ENCODE peak calls at places on chromosome 18, in eight cellular contexts. One of them, this sample, is unnamed.

GRCh38 chr18:77065221-77065981 is 67.2 kb downstream of the MBP start:
- DNase-seq in ACHN: peak; percentile 41
- DNase-seq in stimulated activated CD4-positive, alpha-beta T cell treated with anti-CD3 and anti-CD28 coated beads, TNF-alpha, amount 100 ng/mL, for 4 hours: no peak
- DNase-seq in kidney epithelial cell: no peak
- DNase-seq in cardiac muscle cell: peak; percentile 97
- DNase-seq in NCI-H2081: no peak
- DNase-seq in mucosa of gallbladder: peak; percentile 51
- DNase-seq in tibial artery: no peak
- DNase-seq in this sample: peak; percentile 62

GRCh38 chr18:68723539-68723938 is 8.6 kb upstream of the TMX3 start:
- DNase-seq in ACHN: no peak
- DNase-seq in stimulated activated CD4-positive, alpha-beta T cell treated with anti-CD3 and anti-CD28 coated beads, TNF-alpha, amount 100 ng/mL, for 4 hours: no peak
- DNase-seq in kidney epithelial cell: no peak
- DNase-seq in cardiac muscle cell: peak; percentile 31
- DNase-seq in NCI-H2081: no peak
- DNase-seq in mucosa of gallbladder: no peak
- DNase-seq in tibial artery: no peak
- DNase-seq in this sample: no peak

GRCh38 chr18:50289103-50289433 is 1.6 kb upstream of the CXXC1 start:
- DNase-seq in ACHN: no peak
- DNase-seq in stimulated activated CD4-positive, alpha-beta T cell treated with anti-CD3 and anti-CD28 coated beads, TNF-alpha, amount 100 ng/mL, for 4 hours: no peak
- DNase-seq in kidney epithelial cell: no peak
- DNase-seq in cardiac muscle cell: no peak
- DNase-seq in NCI-H2081: no peak
- DNase-seq in mucosa of gallbladder: no peak
- DNase-seq in tibial artery: no peak
- DNase-seq in this sample: no peak

GRCh38 chr18:33755918-33756590 is 178.0 kb downstream of the ASXL3 start:
- DNase-seq in ACHN: peak; percentile 51
- DNase-seq in stimulated activated CD4-positive, alpha-beta T cell treated with anti-CD3 and anti-CD28 coated beads, TNF-alpha, amount 100 ng/mL, for 4 hours: no peak
- DNase-seq in kidney epithelial cell: peak; percentile 42
- DNase-seq in cardiac muscle cell: peak; percentile 57
- DNase-seq in NCI-H2081: no peak
- DNase-seq in mucosa of gallbladder: peak; percentile 21
- DNase-seq in tibial artery: no peak
- DNase-seq in this sample: no peak

GRCh38 chr18:74861154-74861553 is 263.5 kb downstream of the ZNF407 start:
- DNase-seq in ACHN: no peak
- DNase-seq in stimulated activated CD4-positive, alpha-beta T cell treated with anti-CD3 and anti-CD28 coated beads, TNF-alpha, amount 100 ng/mL, for 4 hours: no peak
- DNase-seq in kidney epithelial cell: no peak
- DNase-seq in cardiac muscle cell: peak; percentile 37
- DNase-seq in NCI-H2081: no peak
- DNase-seq in mucosa of gallbladder: no peak
- DNase-seq in tibial artery: no peak
- DNase-seq in this sample: no peak

GRCh38 chr18:44537521-44537920 is 143.2 kb upstream of the SETBP1 start:
- DNase-seq in ACHN: peak; percentile 81
- DNase-seq in stimulated activated CD4-positive, alpha-beta T cell treated with anti-CD3 and anti-CD28 coated beads, TNF-alpha, amount 100 ng/mL, for 4 hours: no peak
- DNase-seq in kidney epithelial cell: peak; percentile 76
- DNase-seq in cardiac muscle cell: peak; percentile 65
- DNase-seq in NCI-H2081: no peak
- DNase-seq in mucosa of gallbladder: no peak
- DNase-seq in tibial artery: peak; percentile 66
- DNase-seq in this sample: no peak

GRCh38 chr18:48806551-48807261 is 144.1 kb downstream of the SMAD7 start:
- DNase-seq in ACHN: no peak
- DNase-seq in stimulated activated CD4-positive, alpha-beta T cell treated with anti-CD3 and anti-CD28 coated beads, TNF-alpha, amount 100 ng/mL, for 4 hours: no peak
- DNase-seq in kidney epithelial cell: no peak
- DNase-seq in cardiac muscle cell: no peak
- DNase-seq in NCI-H2081: no peak
- DNase-seq in mucosa of gallbladder: no peak
- DNase-seq in tibial artery: peak; percentile 90
- DNase-seq in this sample: no peak

GRCh38 chr18:58158459-58158858 is 114.4 kb downstream of the NEDD4L start:
- DNase-seq in ACHN: no peak
- DNase-seq in stimulated activated CD4-positive, alpha-beta T cell treated with anti-CD3 and anti-CD28 coated beads, TNF-alpha, amount 100 ng/mL, for 4 hours: no peak
- DNase-seq in kidney epithelial cell: no peak
- DNase-seq in cardiac muscle cell: no peak
- DNase-seq in NCI-H2081: no peak
- DNase-seq in mucosa of gallbladder: no peak
- DNase-seq in tibial artery: no peak
- DNase-seq in this sample: no peak

GRCh38 chr18:26686532-26686931 is 138.2 kb upstream of the KCTD1 start:
- DNase-seq in ACHN: no peak
- DNase-seq in stimulated activated CD4-positive, alpha-beta T cell treated with anti-CD3 and anti-CD28 coated beads, TNF-alpha, amount 100 ng/mL, for 4 hours: no peak
- DNase-seq in kidney epithelial cell: no peak
- DNase-seq in cardiac muscle cell: no peak
- DNase-seq in NCI-H2081: no peak
- DNase-seq in mucosa of gallbladder: no peak
- DNase-seq in tibial artery: no peak
- DNase-seq in this sample: no peak

GRCh38 chr18:35267161-35267651 is 22.8 kb downstream of the ZSCAN30 start:
- DNase-seq in ACHN: no peak
- DNase-seq in stimulated activated CD4-positive, alpha-beta T cell treated with anti-CD3 and anti-CD28 coated beads, TNF-alpha, amount 100 ng/mL, for 4 hours: peak; percentile 57
- DNase-seq in kidney epithelial cell: no peak
- DNase-seq in cardiac muscle cell: peak; percentile 83
- DNase-seq in NCI-H2081: peak; percentile 83
- DNase-seq in mucosa of gallbladder: peak; percentile 67
- DNase-seq in tibial artery: peak; percentile 90
- DNase-seq in this sample: no peak

GRCh38 chr18:44229693-44230108 is 451.0 kb upstream of the SETBP1 start:
- DNase-seq in ACHN: no peak
- DNase-seq in stimulated activated CD4-positive, alpha-beta T cell treated with anti-CD3 and anti-CD28 coated beads, TNF-alpha, amount 100 ng/mL, for 4 hours: no peak
- DNase-seq in kidney epithelial cell: no peak
- DNase-seq in cardiac muscle cell: peak; percentile 77
- DNase-seq in NCI-H2081: no peak
- DNase-seq in mucosa of gallbladder: peak; percentile 65
- DNase-seq in tibial artery: peak; percentile 83
- DNase-seq in this sample: no peak

GRCh38 chr18:832085-832681 is 20.1 kb upstream of the YES1 start:
- DNase-seq in ACHN: no peak
- DNase-seq in stimulated activated CD4-positive, alpha-beta T cell treated with anti-CD3 and anti-CD28 coated beads, TNF-alpha, amount 100 ng/mL, for 4 hours: no peak
- DNase-seq in kidney epithelial cell: no peak
- DNase-seq in cardiac muscle cell: no peak
- DNase-seq in NCI-H2081: no peak
- DNase-seq in mucosa of gallbladder: no peak
- DNase-seq in tibial artery: no peak
- DNase-seq in this sample: peak; percentile 61

GRCh38 chr18:45874501-45875184 is 49.2 kb downstream of the SIGLEC15 start:
- DNase-seq in ACHN: no peak
- DNase-seq in stimulated activated CD4-positive, alpha-beta T cell treated with anti-CD3 and anti-CD28 coated beads, TNF-alpha, amount 100 ng/mL, for 4 hours: peak; percentile 14
- DNase-seq in kidney epithelial cell: no peak
- DNase-seq in cardiac muscle cell: peak; percentile 16
- DNase-seq in NCI-H2081: no peak
- DNase-seq in mucosa of gallbladder: no peak
- DNase-seq in tibial artery: no peak
- DNase-seq in this sample: no peak

GRCh38 chr18:34643982-34644381 is 66.1 kb upstream of the DTNA start:
- DNase-seq in ACHN: no peak
- DNase-seq in stimulated activated CD4-positive, alpha-beta T cell treated with anti-CD3 and anti-CD28 coated beads, TNF-alpha, amount 100 ng/mL, for 4 hours: no peak
- DNase-seq in kidney epithelial cell: no peak
- DNase-seq in cardiac muscle cell: peak; percentile 34
- DNase-seq in NCI-H2081: no peak
- DNase-seq in mucosa of gallbladder: no peak
- DNase-seq in tibial artery: no peak
- DNase-seq in this sample: no peak

GRCh38 chr18:13603304-13604019 is 122.9 kb downstream of the FAM210A start:
- DNase-seq in ACHN: no peak
- DNase-seq in stimulated activated CD4-positive, alpha-beta T cell treated with anti-CD3 and anti-CD28 coated beads, TNF-alpha, amount 100 ng/mL, for 4 hours: no peak
- DNase-seq in kidney epithelial cell: no peak
- DNase-seq in cardiac muscle cell: no peak
- DNase-seq in NCI-H2081: no peak
- DNase-seq in mucosa of gallbladder: no peak
- DNase-seq in tibial artery: no peak
- DNase-seq in this sample: no peak

GRCh38 chr18:7954229-7954628 is 387.1 kb downstream of the PTPRM start:
- DNase-seq in ACHN: no peak
- DNase-seq in stimulated activated CD4-positive, alpha-beta T cell treated with anti-CD3 and anti-CD28 coated beads, TNF-alpha, amount 100 ng/mL, for 4 hours: no peak
- DNase-seq in kidney epithelial cell: no peak
- DNase-seq in cardiac muscle cell: peak; percentile 52
- DNase-seq in NCI-H2081: no peak
- DNase-seq in mucosa of gallbladder: no peak
- DNase-seq in tibial artery: no peak
- DNase-seq in this sample: no peak

GRCh38 chr18:49944681-49945080 is 131.3 kb upstream of the ACAA2 start:
- DNase-seq in ACHN: no peak
- DNase-seq in stimulated activated CD4-positive, alpha-beta T cell treated with anti-CD3 and anti-CD28 coated beads, TNF-alpha, amount 100 ng/mL, for 4 hours: no peak
- DNase-seq in kidney epithelial cell: no peak
- DNase-seq in cardiac muscle cell: peak; percentile 21
- DNase-seq in NCI-H2081: no peak
- DNase-seq in mucosa of gallbladder: peak; percentile 22
- DNase-seq in tibial artery: no peak
- DNase-seq in this sample: peak; percentile 62

GRCh38 chr18:78603102-78603501 is 376.5 kb upstream of the SALL3 start:
- DNase-seq in ACHN: no peak
- DNase-seq in stimulated activated CD4-positive, alpha-beta T cell treated with anti-CD3 and anti-CD28 coated beads, TNF-alpha, amount 100 ng/mL, for 4 hours: no peak
- DNase-seq in kidney epithelial cell: no peak
- DNase-seq in cardiac muscle cell: no peak
- DNase-seq in NCI-H2081: no peak
- DNase-seq in mucosa of gallbladder: no peak
- DNase-seq in tibial artery: no peak
- DNase-seq in this sample: no peak

GRCh38 chr18:2534906-2535305 is 36.4 kb downstream of the METTL4 start:
- DNase-seq in ACHN: no peak
- DNase-seq in stimulated activated CD4-positive, alpha-beta T cell treated with anti-CD3 and anti-CD28 coated beads, TNF-alpha, amount 100 ng/mL, for 4 hours: no peak
- DNase-seq in kidney epithelial cell: peak; percentile 26
- DNase-seq in cardiac muscle cell: no peak
- DNase-seq in NCI-H2081: no peak
- DNase-seq in mucosa of gallbladder: no peak
- DNase-seq in tibial artery: no peak
- DNase-seq in this sample: no peak